ENCODE peak calls at places on chromosomes 5 and 9, in four cellular contexts. M, N, C and O are unnamed samples.

GRCh38 chr9:69272212-69272611 is 52.8 kb upstream of the ENTREP1 start:
- DNase-seq in M (no peak), C (no peak), N (no peak), O (no peak)

GRCh38 chr5:80109549-80110478 is 74.7 kb downstream of the THBS4 start:
- DNase-seq in C (no peak), N (no peak), M (no peak), O (no peak)

GRCh38 chr9:3879315-3879714 is 353.5 kb upstream of the RFX3 start:
- DNase-seq in M (no peak), C (no peak), N (no peak), O (peak; percentile 36)

GRCh38 chr9:131281119-131281965 is 5.0 kb upstream of the FAM78A start:
- DNase-seq in N (no peak), C (no peak), M (no peak), O (no peak)

GRCh38 chr9:133257398-133258053 is 17.5 kb downstream of the ABO start:
- DNase-seq in M (no peak), C (no peak), N (no peak), O (no peak)

GRCh38 chr9:69193685-69194032 is 19.6 kb downstream of the TJP2 start:
- DNase-seq in M (peak; percentile 39), C (no peak), N (no peak), O (no peak)

GRCh38 chr9:4590430-4591122 is 71.5 kb upstream of the PLPP6 start:
- DNase-seq in M (no peak), N (no peak), C (no peak), O (no peak)

GRCh38 chr5:80299601-80300000 is 20.2 kb upstream of the SPZ1 start:
- DNase-seq in N (no peak), C (no peak), M (no peak), O (no peak)

GRCh38 chr5:83270311-83270710 is 193.0 kb downstream of the XRCC4 start:
- DNase-seq in M (no peak), N (no peak), C (no peak), O (no peak)

GRCh38 chr5:177271113-177271512 is 32.4 kb downstream of the RAB24 start:
- DNase-seq in N (no peak), M (no peak), C (no peak), O (no peak)

GRCh38 chr5:74094096-74094778 is 468.2 kb downstream of the ARHGEF28 start:
- DNase-seq in N (no peak), M (no peak), C (no peak), O (peak; percentile 10)

GRCh38 chr9:126057869-126058467 is 268.7 kb upstream of the MVB12B start:
- DNase-seq in M (no peak), N (no peak), C (no peak), O (no peak)

GRCh38 chr5:10268100-10268499 is 18.0 kb downstream of the CCT5 start:
- DNase-seq in N (no peak), C (no peak), M (no peak), O (no peak)

GRCh38 chr9:126677188-126678084 is 63.7 kb downstream of the LMX1B start:
- DNase-seq in M (no peak), C (no peak), N (no peak), O (no peak)

GRCh38 chr5:172597755-172598155 is 43.3 kb upstream of the NEURL1B start:
- DNase-seq in C (no peak), M (peak; percentile 3), N (no peak), O (no peak)

GRCh38 chr9:557601-558201 is 283.8 kb upstream of the DMRT1 start:
- DNase-seq in N (no peak), C (no peak), M (no peak), O (no peak)

GRCh38 chr5:147451125-147451524 is 58.7 kb downstream of the DPYSL3 start:
- DNase-seq in M (no peak), N (no peak), C (no peak), O (no peak)

GRCh38 chr5:14143843-14144585 is 872 bp downstream of the TRIO start:
- DNase-seq in N (peak; percentile 7), M (peak; percentile 50), C (peak; percentile 9), O (peak; percentile 37)

GRCh38 chr5:38814879-38815278 is 30.9 kb upstream of the OSMR start:
- DNase-seq in N (no peak), C (no peak), M (no peak), O (no peak)

GRCh38 chr5:172437445-172438303 is 16.7 kb downstream of the SH3PXD2B start:
- DNase-seq in M (peak; percentile 80), N (no peak), C (no peak), O (peak; percentile 69)

GRCh38 chr9:38622083-38622674 is 1.8 kb upstream of the ANKRD18A start:
- DNase-seq in M (peak; percentile 83), N (no peak), C (no peak), O (peak; percentile 48)

GRCh38 chr9:112041536-112042243 is 133.4 kb downstream of the SUSD1 start:
- DNase-seq in M (no peak), C (no peak), N (no peak), O (peak; percentile 33)

GRCh38 chr5:111432828-111433536 is 79.4 kb downstream of the STARD4 start:
- DNase-seq in M (no peak), C (no peak), N (no peak), O (no peak)

GRCh38 chr5:112024769-112025168 is 267.8 kb upstream of the NREP start:
- DNase-seq in C (no peak), N (no peak), M (no peak), O (no peak)

GRCh38 chr5:137078171-137078665 is 420.9 kb downstream of the SPOCK1 start:
- DNase-seq in N (no peak), C (no peak), M (peak; percentile 17), O (no peak)

GRCh38 chr5:67606586-67606947 is 410.0 kb upstream of the CD180 start:
- DNase-seq in M (no peak), C (no peak), N (no peak), O (no peak)

GRCh38 chr9:89919171-89919681 is 314.4 kb downstream of the GADD45G start:
- DNase-seq in N (no peak), C (peak; percentile 47), M (peak; percentile 69), O (peak; percentile 61)

GRCh38 chr5:67483453-67484030 is 286.9 kb upstream of the CD180 start:
- DNase-seq in M (no peak), N (no peak), C (no peak), O (no peak)

GRCh38 chr5:150778517-150779396 is at the start of gene SMIM3:
- DNase-seq in N (peak; percentile 41), M (peak; percentile 53), C (peak; percentile 80), O (peak; percentile 78)

GRCh38 chr9:6911901-6912650 is 154.3 kb downstream of the KDM4C start:
- DNase-seq in N (no peak), C (no peak), M (no peak), O (no peak)

GRCh38 chr5:119417891-119418781 is 34.2 kb upstream of the HSD17B4 start:
- DNase-seq in C (no peak), N (no peak), M (no peak), O (no peak)